ENCODE peak calls at places on chromosomes 3 and 15, in five cellular contexts. P is T-helper 1 cell; X is NCI-H460; D is aorta; I is CD8-positive, alpha-beta T cell. A is an unnamed sample.

GRCh38 chr15:58447244-58448010 is 15.6 kb downstream of the LIPC start:
- DNase-seq in P (no peak), X (no peak), D (no peak), I (no peak), A (no peak)

GRCh38 chr3:12470111-12470510 is 14.2 kb upstream of the TSEN2 start:
- DNase-seq in P (no peak), X (no peak), D (no peak), I (no peak), A (no peak)

GRCh38 chr15:91047545-91048199 is 25.3 kb upstream of the VPS33B start:
- DNase-seq in P (no peak), X (no peak), D (no peak), I (no peak), A (no peak)

GRCh38 chr3:195468841-195469240 is 26.0 kb upstream of the ACAP2 start:
- DNase-seq in P (no peak), X (no peak), D (no peak), I (no peak), A (no peak)

GRCh38 chr15:89414571-89414970 is 79.9 kb upstream of the POLG start:
- DNase-seq in P (no peak), X (no peak), D (no peak), I (no peak), A (no peak)

GRCh38 chr3:135503429-135504083 is 462.0 kb upstream of the PPP2R3A start:
- DNase-seq in P (no peak), X (peak; percentile 59), D (peak; percentile 79), I (no peak), A (peak; percentile 82)

GRCh38 chr3:78140866-78141658 is 1101.2 kb downstream of the ROBO2 start:
- DNase-seq in P (no peak), X (no peak), D (no peak), I (no peak), A (no peak)

GRCh38 chr3:69305011-69305410 is 80.9 kb downstream of the FRMD4B start:
- DNase-seq in P (no peak), X (no peak), D (no peak), I (no peak), A (no peak)

GRCh38 chr3:151864423-151865101 is 8.9 kb upstream of the SUCNR1 start:
- DNase-seq in P (no peak), X (peak; percentile 35), D (no peak), I (no peak), A (no peak)